ENCODE peak calls at places on chromosomes 2 and 18, in four cellular contexts. G is HCT116, R is GM12878, E is K562. T is an unnamed sample.

GRCh38 chr2:74333175-74333574 is 10.0 kb downstream of the SLC4A5 start:
- DNase-seq in G (peak), R (no peak), E (peak), T (peak)

GRCh38 chr2:216735086-216735485 is 39.7 kb upstream of the IGFBP5 start:
- DNase-seq in G (no peak), R (no peak), E (no peak), T (no peak)

GRCh38 chr18:46756172-46756558 is 688 bp downstream of the ST8SIA5 start:
- DNase-seq in G (no peak), R (no peak), E (no peak), T (no peak)

GRCh38 chr18:75143851-75144250 is 65.1 kb downstream of the PTGR3 start:
- DNase-seq in G (no peak), R (no peak), E (no peak), T (no peak)

GRCh38 chr2:101754613-101755012 is 57.1 kb downstream of the MAP4K4 start:
- DNase-seq in G (no peak), R (no peak), E (no peak), T (no peak)

GRCh38 chr2:196131384-196131861 is 40.0 kb downstream of the STK17B start:
- DNase-seq in G (peak), R (peak), E (peak), T (peak)

GRCh38 chr18:54086046-54086802 is 138.2 kb downstream of the MBD2 start:
- DNase-seq in G (no peak), R (peak), E (no peak), T (no peak)

GRCh38 chr18:28158083-28158581 is 18.8 kb downstream of the CDH2 start:
- DNase-seq in G (no peak), R (no peak), E (no peak), T (no peak)

GRCh38 chr2:48250943-48251342 is 279.0 kb upstream of the STON1 start:
- DNase-seq in G (no peak), R (no peak), E (no peak), T (no peak)

GRCh38 chr2:133124446-133124845 is 443.8 kb downstream of the NCKAP5 start:
- DNase-seq in G (no peak), R (no peak), E (no peak), T (no peak)

GRCh38 chr2:46179037-46179621 is 118.1 kb upstream of the EPAS1 start:
- DNase-seq in G (no peak), R (peak), E (peak), T (no peak)

GRCh38 chr18:61736168-61736567 is 156.6 kb downstream of the RNF152 start:
- DNase-seq in G (no peak), R (no peak), E (no peak), T (no peak)

GRCh38 chr2:215917953-215918620 is 95.3 kb downstream of the MREG start:
- DNase-seq in G (no peak), R (peak), E (no peak), T (no peak)

GRCh38 chr2:234861841-234862735 is 89.7 kb upstream of the SH3BP4 start:
- DNase-seq in G (no peak), R (no peak), E (no peak), T (no peak)

GRCh38 chr18:62716679-62717058 is 1.3 kb downstream of the PHLPP1 start:
- DNase-seq in G (no peak), R (no peak), E (peak), T (peak)

GRCh38 chr2:234905547-234906260 is 46.1 kb upstream of the SH3BP4 start:
- DNase-seq in G (no peak), R (no peak), E (no peak), T (no peak)

GRCh38 chr2:86436328-86436727 is 4.8 kb upstream of the KDM3A start:
- DNase-seq in G (no peak), R (no peak), E (no peak), T (no peak)

GRCh38 chr2:150271952-150272351 is 215.5 kb downstream of the RND3 start:
- DNase-seq in G (no peak), R (no peak), E (no peak), T (no peak)

GRCh38 chr2:159042115-159042850 is 73.8 kb downstream of the TANC1 start:
- DNase-seq in G (no peak), R (no peak), E (no peak), T (no peak)

GRCh38 chr18:45935591-45936335 is 31.4 kb downstream of the EPG5 start:
- DNase-seq in G (no peak), R (no peak), E (no peak), T (no peak)

GRCh38 chr2:16653799-16654198 is 11.8 kb downstream of the CYRIA start:
- DNase-seq in G (no peak), R (peak), E (no peak), T (no peak)

GRCh38 chr2:29290293-29291052 is 175.3 kb downstream of the CLIP4 start:
- DNase-seq in G (no peak), R (no peak), E (no peak), T (peak)

GRCh38 chr2:207504513-207505171 is 25.1 kb upstream of the CREB1 start:
- DNase-seq in G (no peak), R (no peak), E (no peak), T (peak)

GRCh38 chr2:203869610-203870042 is 2.1 kb downstream of the CTLA4 start:
- DNase-seq in G (no peak), R (no peak), E (no peak), T (no peak)

GRCh38 chr2:203871371-203871983 is 3.9 kb downstream of the CTLA4 start:
- DNase-seq in G (no peak), R (peak), E (no peak), T (no peak)

GRCh38 chr2:203870942-203871341 is 3.4 kb downstream of the CTLA4 start:
- DNase-seq in G (no peak), R (no peak), E (no peak), T (no peak)

GRCh38 chr2:203869207-203869606 is 1.6 kb downstream of the CTLA4 start:
- DNase-seq in G (no peak), R (no peak), E (no peak), T (no peak)

GRCh38 chr2:203870481-203870880 is 2.9 kb downstream of the CTLA4 start:
- DNase-seq in G (no peak), R (no peak), E (no peak), T (no peak)
- TF ChIP-seq ATF3 in G (no peak), R (no peak), E (no peak), T (no peak)

GRCh38 chr2:192035731-192036442 is 158.8 kb downstream of the TMEFF2 start:
- DNase-seq in G (no peak), R (no peak), E (no peak), T (no peak)
- TF ChIP-seq ATF3 in G (no peak), R (no peak), E (no peak), T (no peak)

DNA sequence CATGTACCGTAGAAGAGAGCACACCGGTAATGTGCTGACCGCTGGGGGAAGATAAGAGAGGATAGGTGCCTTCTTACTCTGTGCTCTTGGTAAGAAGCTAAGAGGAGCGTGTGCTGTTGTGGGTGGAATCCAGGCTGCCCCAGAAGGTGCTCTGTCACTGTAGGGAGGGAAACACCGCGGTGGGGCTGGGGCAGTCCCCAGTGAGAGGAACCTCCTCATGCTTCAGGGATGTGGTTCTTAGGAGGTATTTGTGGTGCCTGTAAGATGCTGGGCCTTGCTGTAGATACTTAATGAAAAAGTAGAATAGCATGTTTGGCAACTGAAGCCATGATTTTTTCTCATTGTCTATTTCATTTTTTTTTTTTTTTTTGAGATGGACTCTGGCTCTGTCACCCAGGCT is 1.1 kb downstream of the COLEC11 start:
- DNase-seq in G (no peak), R (no peak), E (no peak), T (no peak)
- TF ChIP-seq ATF3 in G (no peak), R (no peak), E (no peak), T (no peak)

GRCh38 chr2:113228991-113229716 is 49.6 kb downstream of the PAX8 start:
- DNase-seq in G (no peak), R (no peak), E (no peak), T (no peak)

GRCh38 chr2:113228351-113228750 is 50.4 kb downstream of the PAX8 start:
- DNase-seq in G (no peak), R (no peak), E (no peak), T (no peak)

GRCh38 chr2:113231064-113231463 is 47.7 kb downstream of the PAX8 start:
- DNase-seq in G (no peak), R (no peak), E (no peak), T (no peak)

GRCh38 chr2:113230531-113230930 is 48.2 kb downstream of the PAX8 start:
- DNase-seq in G (no peak), R (no peak), E (no peak), T (no peak)

GRCh38 chr2:113229795-113230194 is 48.9 kb downstream of the PAX8 start:
- DNase-seq in G (no peak), R (no peak), E (no peak), T (no peak)
- TF ChIP-seq ATF3 in G (no peak), R (no peak), E (no peak), T (no peak)

DNA sequence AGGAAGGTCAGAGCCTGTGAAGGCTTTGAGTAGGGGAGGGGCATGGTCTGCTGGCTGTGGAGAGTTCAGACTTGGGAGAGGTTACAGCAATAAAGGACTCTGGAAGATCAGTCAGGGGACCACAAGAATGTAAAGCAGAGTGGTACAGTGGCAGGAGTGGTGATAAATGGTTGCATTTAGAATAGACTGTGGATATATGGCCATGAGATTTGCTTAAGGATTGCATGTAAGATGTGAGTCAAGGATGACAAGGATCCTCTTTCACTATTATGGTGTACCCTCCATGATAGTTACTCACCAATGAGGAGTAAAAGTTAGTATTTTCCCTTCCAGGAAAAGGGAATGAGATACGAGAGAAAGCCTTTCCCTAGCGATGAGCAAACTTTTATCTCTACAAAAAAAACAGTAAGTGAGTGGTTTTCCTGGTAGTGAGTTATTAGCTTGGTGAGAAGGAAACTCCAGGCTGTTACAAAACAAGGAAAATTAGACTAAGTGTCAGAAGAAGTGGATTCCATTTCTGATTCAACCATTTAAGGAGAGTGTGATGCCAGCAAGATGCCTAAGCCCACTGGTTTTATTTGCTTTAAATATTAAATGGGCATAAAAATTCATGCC is 818.1 kb upstream of the ACVR2A start:
- DNase-seq in G (no peak), R (no peak), E (no peak), T (no peak)
- TF ChIP-seq ATF3 in G (no peak), R (no peak), E (no peak), T (no peak)